ENCODE peak calls at places on chromosomes 4 and X, in six cellular contexts. N is fibroblast of lung, Q is endothelial cell of umbilical vein, A is IMR-90, Z is GM23248, U is neuronal stem cell. E is an unnamed sample.

GRCh38 chr4:55543858-55544257 is 2.9 kb downstream of the CLOCK start:
- DNase-seq in A (peak; percentile 27), Q (no peak), Z (peak; percentile 58), N (peak; percentile 21), U (no peak), E (no peak)

GRCh38 chr4:168923526-168924194 is 86.4 kb downstream of the CBR4 start:
- DNase-seq in Z (peak; percentile 78), U (peak; percentile 63), Q (peak; percentile 67), A (peak; percentile 86), N (peak; percentile 88), E (peak; percentile 74)

GRCh38 chrX:51874123-51874522 is 19.3 kb upstream of the MAGED1 start:
- DNase-seq in U (no peak), A (no peak), N (no peak), Q (no peak), Z (no peak), E (no peak)

GRCh38 chr4:8393593-8394038 is 46.9 kb downstream of the ACOX3 start:
- DNase-seq in N (peak; percentile 96), A (peak; percentile 97), Z (peak; percentile 98), Q (peak; percentile 98), U (peak; percentile 61), E (no peak)

GRCh38 chrX:110060317-110060716 is 57.4 kb downstream of the TMEM164 start:
- DNase-seq in N (no peak), Q (no peak), U (no peak), Z (no peak), A (no peak), E (no peak)

GRCh38 chrX:83077606-83078005 is 430.5 kb upstream of the POU3F4 start:
- DNase-seq in N (no peak), U (no peak), A (no peak), Q (no peak), Z (no peak), E (no peak)

GRCh38 chr4:104493071-104493831 is 1.4 kb downstream of the CXXC4 start:
- DNase-seq in U (no peak), Q (no peak), A (no peak), N (no peak), Z (no peak), E (no peak)

GRCh38 chr4:54099287-54099958 is 540 bp upstream of the GSX2 start:
- DNase-seq in N (no peak), Z (no peak), A (no peak), Q (no peak), U (no peak), E (peak; percentile 63)

GRCh38 chr4:41361831-41362646 is 105.3 kb downstream of the UCHL1 start:
- DNase-seq in Z (peak; percentile 36), A (no peak), Q (peak; percentile 47), U (no peak), N (no peak), E (no peak)

GRCh38 chrX:112368371-112368770 is 285.8 kb upstream of the TRPC5 start:
- DNase-seq in A (no peak), U (no peak), Q (no peak), N (no peak), Z (peak; percentile 6), E (peak; percentile 43)

GRCh38 chrX:136147966-136148365 is 633 bp downstream of the FHL1 start:
- DNase-seq in Q (no peak), Z (no peak), U (no peak), A (no peak), N (no peak), E (no peak)

GRCh38 chr4:36320130-36320902 is 38.9 kb downstream of the DTHD1 start:
- DNase-seq in N (no peak), U (no peak), A (no peak), Q (no peak), Z (no peak), E (no peak)

GRCh38 chr4:140252742-140253555 is 99.0 kb upstream of the MAML3 start:
- DNase-seq in U (peak; percentile 79), Q (peak; percentile 93), Z (peak; percentile 76), N (peak; percentile 72), A (peak; percentile 56), E (peak; percentile 81)

GRCh38 chrX:148389629-148390028 is 110.8 kb upstream of the AFF2 start:
- DNase-seq in U (no peak), Z (no peak), N (no peak), A (no peak), Q (no peak), E (no peak)

GRCh38 chr4:116926631-116927295 is 158.6 kb downstream of the TRAM1L1 start:
- DNase-seq in N (no peak), Z (no peak), A (no peak), Q (no peak), U (peak; percentile 0), E (no peak)

GRCh38 chrX:64994131-64994798 is 18.0 kb upstream of the ZC4H2 start:
- DNase-seq in A (no peak), U (no peak), Q (no peak), Z (no peak), N (no peak), E (no peak)

GRCh38 chr4:95651891-95652290 is 103.1 kb upstream of the UNC5C start:
- DNase-seq in Q (no peak), A (no peak), N (no peak), U (no peak), Z (no peak), E (no peak)

GRCh38 chr4:168076989-168077725 is 15.2 kb upstream of the ANXA10 start:
- DNase-seq in Q (peak; percentile 81), A (peak; percentile 71), N (peak; percentile 81), Z (peak; percentile 69), U (peak; percentile 68), E (peak; percentile 77)

GRCh38 chrX:14916017-14916674 is 42.9 kb downstream of the MOSPD2 start:
- DNase-seq in Z (peak; percentile 76), N (peak; percentile 17), A (peak; percentile 81), U (no peak), Q (peak; percentile 17), E (no peak)

GRCh38 chr4:35556387-35556786 is 687.9 kb downstream of the ARAP2 start:
- DNase-seq in Q (no peak), A (no peak), Z (no peak), N (no peak), U (no peak), E (no peak)

GRCh38 chr4:147157860-147158701 is 212.4 kb upstream of the TTC29 start:
- DNase-seq in U (peak; percentile 49), Q (peak; percentile 36), Z (peak; percentile 40), N (peak; percentile 43), A (peak; percentile 20), E (no peak)

GRCh38 chrX:79182616-79183015 is 38.1 kb downstream of the GPR174 start:
- DNase-seq in Z (no peak), N (no peak), U (no peak), Q (no peak), A (no peak), E (no peak)

GRCh38 chrX:46599051-46599560 is 25.5 kb downstream of the CHST7 start:
- DNase-seq in N (peak; percentile 62), A (peak; percentile 40), U (no peak), Z (peak; percentile 15), Q (no peak), E (no peak)

GRCh38 chr4:107718351-107718965 is 1.6 kb downstream of the PAPSS1 start:
- DNase-seq in U (no peak), Z (no peak), A (no peak), Q (no peak), N (no peak), E (peak; percentile 61)

DNA sequence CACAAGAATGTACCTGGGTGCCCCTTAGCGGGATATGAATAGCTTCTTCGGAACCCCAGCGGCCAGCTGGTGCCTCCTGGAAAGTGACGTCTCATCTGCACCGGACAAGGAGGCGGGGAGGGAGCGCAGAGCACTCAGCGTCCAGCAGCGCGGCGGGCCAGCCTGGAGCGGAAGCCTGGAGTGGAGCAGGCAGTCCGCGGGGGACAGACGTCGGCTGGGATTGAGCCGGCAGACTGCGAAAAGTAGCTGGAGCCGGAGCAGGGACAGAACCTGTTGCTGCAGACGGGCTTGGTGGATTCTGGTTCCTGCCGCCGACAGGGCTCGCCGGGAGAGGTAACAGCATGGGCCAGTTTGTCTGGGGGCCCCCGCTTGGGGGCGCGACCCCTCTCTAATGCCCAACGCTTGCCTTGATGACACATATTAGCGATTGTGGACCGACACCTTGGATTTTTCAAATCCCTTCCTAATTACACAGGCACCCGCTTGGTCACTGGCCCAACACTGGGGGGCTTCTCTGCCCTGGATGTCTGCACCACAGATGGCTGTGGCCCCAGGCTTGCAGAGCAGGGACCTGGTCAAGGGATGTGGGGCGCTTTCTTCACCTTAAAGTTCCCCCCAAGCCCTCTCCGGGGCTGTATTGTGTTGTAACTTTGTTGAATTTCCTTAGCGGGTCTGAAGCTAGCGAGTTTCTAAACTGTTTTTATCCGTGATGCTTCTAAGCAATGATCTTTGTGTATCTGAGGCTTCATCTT is at the start of gene NPFFR2:
- DNase-seq in N (no peak), A (no peak), Z (no peak), Q (peak; percentile 20), U (peak; percentile 29), E (no peak)
- H3K9ac ChIP-seq in N (no peak within 1 kb of the TSS), A (no peak within 1 kb of the TSS), Z (no peak within 1 kb of the TSS), Q (no peak within 1 kb of the TSS), U (peak within 1 kb of the TSS; percentile 15), E (no peak within 1 kb of the TSS)

GRCh38 chrX:129980540-129981206 is 1.8 kb upstream of the BCORL1 start:
- DNase-seq in Z (peak; percentile 35), Q (peak; percentile 14), U (no peak), A (no peak), N (no peak), E (no peak)
- H3K9ac ChIP-seq in Z (peak overlapping the region; percentile 25), Q (peak overlapping the region; percentile 16), U (peak overlapping the region; percentile 90), A (peak overlapping the region; percentile 66), N (no peak overlapping the region), E (peak overlapping the region; percentile 75)

GRCh38 chr4:158754385-158755180 is 14.2 kb upstream of the FNIP2 start:
- DNase-seq in Z (peak; percentile 53), U (no peak), Q (no peak), A (peak; percentile 70), N (no peak), E (no peak)

DNA sequence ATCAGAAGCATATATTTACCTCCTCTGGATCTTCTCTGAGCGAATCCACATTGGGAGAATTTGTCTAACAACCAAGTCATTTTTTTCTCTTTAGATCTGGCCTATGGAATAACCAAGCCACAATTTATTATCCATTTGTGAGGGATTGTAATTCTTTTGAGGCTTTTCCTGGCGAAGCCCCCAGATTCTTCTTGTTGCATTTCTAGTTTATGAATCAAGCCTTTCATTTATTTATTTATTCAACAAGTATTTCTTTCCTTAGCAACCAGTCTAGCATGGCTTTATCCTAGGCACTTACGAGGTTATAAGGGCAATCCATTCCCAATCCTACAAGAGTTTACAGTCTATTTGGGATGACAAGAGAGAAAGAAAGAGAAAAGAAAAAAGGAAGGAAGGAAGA is 18.4 kb upstream of the FNIP2 start:
- DNase-seq in Z (peak; percentile 85), N (peak; percentile 91), U (no peak), Q (no peak), A (peak; percentile 93), E (no peak)
- H3K9ac ChIP-seq in Z (no peak overlapping the region), N (no peak overlapping the region), U (no peak overlapping the region), Q (no peak overlapping the region), A (no peak overlapping the region), E (no peak overlapping the region)

DNA sequence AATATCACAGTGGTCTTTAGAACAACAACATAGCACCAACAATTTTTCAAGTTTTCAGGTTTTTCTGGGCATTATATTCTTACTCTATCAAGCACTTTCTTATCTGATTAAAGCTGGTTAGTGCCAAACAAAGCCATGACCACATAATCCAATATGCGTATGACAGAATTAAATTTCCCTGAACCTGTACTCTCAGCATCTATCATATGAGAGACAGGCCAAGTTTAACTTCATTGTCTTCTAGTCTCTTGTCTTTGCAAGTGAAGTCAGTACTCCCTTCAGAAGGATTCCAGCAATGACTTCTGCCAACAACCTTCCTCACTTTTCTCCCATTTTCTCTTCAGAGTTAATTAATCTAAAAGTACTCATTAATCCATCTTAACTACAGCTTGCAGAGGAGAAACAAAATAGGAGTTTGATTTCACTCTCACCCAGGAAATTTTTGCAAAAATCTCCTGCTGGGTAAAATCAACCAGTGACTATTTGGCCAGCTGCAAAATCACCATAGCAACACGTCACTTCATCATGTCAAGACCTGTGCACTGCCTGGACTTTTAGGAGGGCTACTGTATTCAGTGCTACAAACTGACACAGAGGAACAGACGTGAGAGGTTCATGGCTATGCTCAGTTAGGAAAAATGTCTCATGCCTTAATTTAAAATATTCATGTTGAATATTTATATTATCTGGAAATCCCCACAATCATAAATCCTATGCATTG is 208.4 kb downstream of the ANTXR2 start:
- DNase-seq in Z (no peak), U (no peak), Q (no peak), A (peak; percentile 4), N (peak; percentile 9), E (no peak)
- H3K9ac ChIP-seq in Z (no peak overlapping the region), U (no peak overlapping the region), Q (no peak overlapping the region), A (no peak overlapping the region), N (no peak overlapping the region), E (no peak overlapping the region)

E was measured in Karpas-422.